ENCODE peak calls at places on chromosomes 12 and 14, in ten cellular contexts. D is Peyer's patch, P is small intestine, Y is lung, A is ovary, O is heart right ventricle, G is tibial nerve, H is aorta, R is pancreas, T is astrocyte. U is an unnamed sample. For H3K4me1, the result is how much of the 10 kb centered on the place peaks cover.

GRCh38 chr12:108602961-108603704 is 5.2 kb upstream of the TMEM119 start:
- DNase-seq in H (no peak), T (no peak), D (no peak), G (no peak), R (no peak), A (no peak), Y (no peak), O (no peak), P (no peak), U (no peak)

GRCh38 chr12:65415826-65416225 is 137.3 kb downstream of the MSRB3 start:
- DNase-seq in D (no peak), A (no peak), Y (no peak), G (no peak), P (peak), R (no peak), O (no peak), H (no peak), T (no peak), U (no peak)

GRCh38 chr12:129911437-129912049 is 7.7 kb upstream of the TMEM132D start:
- DNase-seq in H (no peak), P (peak), R (peak), A (no peak), T (peak), O (peak), Y (no peak), D (no peak), G (no peak), U (no peak)

GRCh38 chr12:62637679-62638078 is 171.1 kb downstream of the MON2 start:
- DNase-seq in T (no peak), R (no peak), H (no peak), G (no peak), D (no peak), A (no peak), Y (no peak), P (no peak), O (no peak), U (no peak)

GRCh38 chr12:116189692-116190091 is 87.8 kb downstream of the MED13L start:
- DNase-seq in A (no peak), R (no peak), T (no peak), H (no peak), P (no peak), G (no peak), D (no peak), Y (no peak), O (no peak), U (no peak)

GRCh38 chr14:71803539-71804260 is 128.5 kb upstream of the RGS6 start:
- DNase-seq in Y (no peak), T (peak), D (no peak), A (no peak), R (no peak), H (no peak), G (no peak), P (no peak), O (no peak), U (no peak)

GRCh38 chr12:120669055-120669828 is 17.7 kb upstream of the MLEC start:
- DNase-seq in R (peak), D (peak), O (no peak), A (peak), Y (no peak), H (peak), G (no peak), T (no peak), P (peak), U (no peak)

GRCh38 chr14:102013669-102014200 is 49.4 kb downstream of the DYNC1H1 start:
- DNase-seq in R (no peak), G (no peak), Y (no peak), H (no peak), P (no peak), T (no peak), D (no peak), O (no peak), A (no peak), U (no peak)

GRCh38 chr12:62468394-62468793 is 1.8 kb downstream of the MON2 start:
- DNase-seq in P (no peak), Y (no peak), O (no peak), T (no peak), R (no peak), H (no peak), G (no peak), A (no peak), D (no peak), U (no peak)

GRCh38 chr14:101031721-101032120 is 128.2 kb upstream of the RTL1 start:
- DNase-seq in T (no peak), A (no peak), O (no peak), D (no peak), H (no peak), R (no peak), P (no peak), Y (no peak), G (no peak), U (no peak)

GRCh38 chr12:77943466-77943865 is 112.8 kb downstream of the NAV3 start:
- DNase-seq in D (no peak), G (no peak), Y (no peak), H (no peak), T (peak), O (no peak), P (no peak), A (no peak), R (no peak), U (no peak)

GRCh38 chr14:103329421-103330347 is 4.4 kb upstream of the EIF5 start:
- DNase-seq in O (no peak), A (no peak), P (peak), D (no peak), R (peak), G (no peak), T (peak), H (peak), Y (peak), U (no peak)

GRCh38 chr14:104664107-104664506 is 25.3 kb upstream of the INF2 start:
- DNase-seq in G (no peak), O (no peak), R (no peak), D (no peak), A (no peak), H (no peak), P (no peak), T (no peak), Y (no peak), U (no peak)

GRCh38 chr14:82067221-82067620 is 533.6 kb upstream of the SEL1L start:
- DNase-seq in T (no peak), P (no peak), R (no peak), D (no peak), H (no peak), A (no peak), Y (no peak), O (no peak), G (no peak), U (no peak)

GRCh38 chr12:211142-211465 is 2.9 kb downstream of the SLC6A12 start:
- DNase-seq in Y (no peak), G (no peak), R (no peak), O (no peak), T (no peak), P (peak), H (no peak), D (no peak), A (no peak), U (no peak)

GRCh38 chr14:70380834-70381233 is 21.4 kb upstream of the COX16 start:
- DNase-seq in P (peak), O (no peak), R (no peak), H (no peak), D (no peak), T (no peak), Y (no peak), G (no peak), A (no peak), U (no peak)

GRCh38 chr12:90543393-90543792 is 411.6 kb downstream of the CCER1 start:
- DNase-seq in D (no peak), Y (no peak), O (no peak), R (no peak), H (no peak), P (no peak), G (no peak), A (no peak), T (peak), U (no peak)

GRCh38 chr12:122190842-122191668 is 8.1 kb downstream of the LRRC43 start:
- DNase-seq in P (peak), H (peak), O (peak), G (no peak), Y (peak), R (peak), T (peak), D (peak), A (no peak), U (peak)

GRCh38 chr12:93109794-93110203 is 180.7 kb upstream of the EEA1 start:
- DNase-seq in O (no peak), R (no peak), G (no peak), P (no peak), A (peak), H (no peak), T (no peak), D (no peak), Y (no peak), U (no peak)

GRCh38 chr14:75800792-75801191 is 139.7 kb downstream of the TTLL5 start:
- DNase-seq in D (no peak), H (no peak), T (no peak), A (no peak), P (no peak), Y (no peak), O (no peak), R (no peak), G (no peak), U (no peak)

GRCh38 chr14:104735830-104736642 is 12.0 kb downstream of the ADSS1 start:
- DNase-seq in G (peak), T (no peak), H (peak), R (no peak), P (no peak), O (peak), A (no peak), Y (peak), D (peak), U (no peak)

GRCh38 chr12:1350934-1351240 is 243.5 kb downstream of the FBXL14 start:
- DNase-seq in D (no peak), T (no peak), H (no peak), R (no peak), P (no peak), G (no peak), O (no peak), A (no peak), Y (no peak), U (no peak)

GRCh38 chr12:5428332-5429221 is 3.3 kb upstream of the NTF3 start:
- DNase-seq in Y (no peak), D (no peak), O (no peak), H (no peak), T (no peak), A (no peak), G (no peak), P (peak), R (no peak), U (no peak)

GRCh38 chr12:29073631-29074239 is 75.3 kb upstream of the FAR2 start:
- DNase-seq in D (no peak), R (no peak), T (peak), A (no peak), P (peak), H (no peak), G (no peak), O (no peak), Y (no peak), U (no peak)

GRCh38 chr12:104896710-104897109 is 61.4 kb downstream of the SLC41A2 start:
- DNase-seq in O (no peak), D (no peak), P (no peak), G (no peak), H (no peak), Y (no peak), T (no peak), A (no peak), R (no peak), U (no peak)

GRCh38 chr12:49985981-49986380 is 13.2 kb downstream of the AQP6 start:
- DNase-seq in G (no peak), R (no peak), T (peak), H (no peak), D (no peak), Y (no peak), O (no peak), A (no peak), P (no peak), U (no peak)

GRCh38 chr12:79848321-79848720 is 86.6 kb downstream of the PPP1R12A start:
- DNase-seq in Y (no peak), O (no peak), H (no peak), T (no peak), P (no peak), A (no peak), G (no peak), R (no peak), D (no peak), U (no peak)

GRCh38 chr12:42744539-42745156 is 155.1 kb upstream of the PRICKLE1 start:
- DNase-seq in H (no peak), Y (no peak), P (no peak), D (no peak), A (no peak), G (no peak), R (no peak), O (no peak), T (peak), U (no peak)

GRCh38 chr12:117900561-117900960 is 68.2 kb downstream of the KSR2 start:
- DNase-seq in G (no peak), P (no peak), A (no peak), R (no peak), H (no peak), D (no peak), T (peak), Y (no peak), O (no peak), U (no peak)

GRCh38 chr12:131860472-131861260 is 32.5 kb downstream of the MMP17 start:
- DNase-seq in D (no peak), Y (peak), T (peak), A (no peak), H (no peak), O (peak), R (peak), P (peak), G (peak), U (no peak)

GRCh38 chr14:97274626-97275025 is 477.4 kb downstream of the VRK1 start:
- DNase-seq in P (no peak), G (no peak), O (no peak), T (no peak), H (no peak), D (no peak), A (no peak), Y (no peak), R (no peak), U (no peak)

GRCh38 chr12:128459067-128459466 is 192.1 kb downstream of the TMEM132C start:
- DNase-seq in T (no peak), P (no peak), A (no peak), D (no peak), H (no peak), R (no peak), G (no peak), Y (no peak), O (no peak), U (no peak)

GRCh38 chr14:23725980-23726746 is 90.0 kb downstream of the DHRS2 start:
- DNase-seq in H (no peak), G (no peak), R (no peak), A (no peak), Y (no peak), D (no peak), O (no peak), P (no peak), T (no peak), U (no peak)

GRCh38 chr14:38366374-38366773 is 110.5 kb upstream of the CLEC14A start:
- DNase-seq in G (no peak), A (no peak), H (no peak), D (no peak), R (no peak), P (no peak), O (no peak), Y (no peak), T (no peak), U (no peak)

GRCh38 chr12:15544589-15544988 is 222.3 kb downstream of the PTPRO start:
- DNase-seq in P (peak), R (no peak), H (no peak), D (no peak), A (no peak), T (no peak), O (no peak), Y (no peak), G (no peak), U (no peak)

GRCh38 chr14:94888108-94888507 is 118.2 kb upstream of the GSC start:
- DNase-seq in O (no peak), T (no peak), D (no peak), G (no peak), R (peak), H (no peak), Y (no peak), A (no peak), P (peak), U (no peak)

GRCh38 chr12:50615534-50616296 is 110.9 kb downstream of the DIP2B start:
- DNase-seq in D (no peak), R (no peak), H (no peak), O (no peak), Y (no peak), T (peak), G (no peak), P (no peak), A (no peak), U (no peak)

DNA sequence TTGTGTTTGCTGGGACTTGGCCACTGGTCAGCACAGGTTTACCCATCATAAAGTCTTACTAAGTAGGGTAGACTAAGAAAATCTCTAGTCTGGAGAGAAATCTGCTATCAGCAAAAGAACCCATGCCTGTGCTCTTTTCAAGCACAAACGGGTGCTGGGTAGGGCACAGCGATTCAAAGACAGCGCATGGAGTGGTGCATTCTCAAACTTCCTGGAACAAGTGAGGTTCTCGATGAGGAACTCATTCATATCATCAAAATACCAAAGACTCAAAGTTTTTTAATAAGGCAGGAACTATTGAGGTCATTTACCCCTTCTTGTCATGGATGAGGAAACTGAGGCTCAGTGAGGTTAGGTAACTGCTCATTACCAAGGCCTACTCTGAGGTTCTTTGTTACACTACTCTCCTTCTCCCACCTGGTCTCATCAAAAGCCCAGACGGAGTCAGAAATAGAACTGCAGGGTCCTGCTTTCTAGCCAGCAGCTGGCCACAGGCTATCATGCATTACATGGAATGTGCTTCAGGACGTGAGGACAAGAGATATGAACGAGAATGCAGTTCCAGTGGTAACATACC is 390.3 kb downstream of the ZFP36L1 start:
- DNase-seq in O (no peak), P (no peak), G (no peak), R (no peak), H (no peak), D (no peak), T (no peak), A (no peak), Y (no peak), U (no peak)
- H3K4me1 ChIP-seq in O (half or more), P (under half), G (under half), R (under half), H (under half), D (under half), T (under half), A (under half), Y (under half), U (under half)

DNA sequence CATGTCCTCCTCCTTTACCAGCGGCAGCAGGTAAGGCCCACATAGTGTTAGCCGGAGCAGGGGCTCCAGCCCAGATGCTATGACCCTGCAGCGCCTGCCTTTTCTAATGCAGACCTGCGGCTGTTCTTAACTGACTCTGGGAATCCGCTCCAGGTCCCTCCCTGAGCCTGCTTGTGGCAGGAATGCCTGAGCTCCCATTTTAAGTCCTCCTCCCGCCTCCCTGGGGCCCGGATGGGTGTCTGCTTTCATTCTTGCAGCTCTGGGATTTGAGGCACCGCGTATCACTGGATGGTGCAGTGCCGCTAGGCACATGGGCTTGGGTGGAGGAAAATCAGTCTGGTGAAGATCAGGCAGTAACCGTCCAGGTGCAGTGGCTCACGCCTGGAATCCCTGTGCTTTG is 7.6 kb downstream of the TSPAN9 start:
- DNase-seq in D (no peak), Y (no peak), T (no peak), G (no peak), P (no peak), R (no peak), H (no peak), O (peak), A (no peak), U (no peak)
- H3K4me1 ChIP-seq in D (under half), Y (under half), T (under half), G (under half), P (under half), R (under half), H (under half), O (half or more), A (under half), U (under half)

DNA sequence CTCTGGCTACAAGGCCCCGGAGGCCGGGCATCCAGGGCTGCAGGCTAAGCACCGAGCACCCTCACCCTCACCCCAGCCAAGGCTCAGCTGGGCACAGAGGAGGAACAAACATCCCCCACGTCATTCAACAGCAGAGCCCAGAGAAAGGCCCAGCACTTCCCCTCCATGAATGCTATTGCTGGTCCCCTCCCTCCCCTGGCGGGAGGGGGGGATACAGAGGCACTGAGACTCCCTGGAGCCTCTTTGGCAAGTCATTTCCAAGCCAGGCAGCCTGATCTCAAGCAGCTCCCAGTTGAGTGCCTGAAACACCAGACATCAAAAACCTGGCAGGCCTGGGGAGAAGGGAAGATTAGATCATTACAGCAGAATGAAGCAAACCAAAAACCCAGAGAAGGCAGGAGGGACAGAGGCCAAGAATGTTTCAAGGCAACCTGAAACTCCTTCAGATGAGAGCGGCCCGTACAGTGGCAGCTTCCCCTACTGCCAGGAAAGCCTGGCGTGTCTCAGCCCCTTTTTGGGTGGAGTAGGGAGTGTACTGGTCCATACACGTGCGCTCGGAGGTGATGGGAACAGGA is 92.1 kb downstream of the LRRC74A start:
- DNase-seq in H (peak), A (peak), G (peak), P (no peak), D (no peak), O (peak), Y (peak), R (peak), T (peak), U (no peak)
- H3K4me1 ChIP-seq in H (under half), A (under half), G (half or more), P (under half), D (under half), O (half or more), Y (under half), R (under half), T (half or more), U (under half)

GRCh38 chr12:57235012-57235727 is 5.7 kb downstream of the SHMT2 start:
- DNase-seq in P (no peak), A (no peak), Y (no peak), H (peak), O (peak), D (no peak), R (peak), G (no peak), T (no peak), U (no peak)
- H3K4me1 ChIP-seq in P (under half), A (under half), Y (under half), H (under half), O (half or more), D (under half), R (under half), G (under half), T (under half), U (under half)

GRCh38 chr12:95054206-95054605 is 19.2 kb downstream of the NR2C1 start:
- DNase-seq in O (no peak), P (no peak), R (no peak), H (no peak), D (no peak), G (no peak), Y (no peak), A (no peak), T (no peak), U (no peak)

GRCh38 chr12:95060951-95061350 is 12.5 kb downstream of the NR2C1 start:
- DNase-seq in P (no peak), O (no peak), D (no peak), T (no peak), H (no peak), A (no peak), Y (no peak), G (no peak), R (no peak), U (no peak)

GRCh38 chr12:95057431-95057830 is 16.0 kb downstream of the NR2C1 start:
- DNase-seq in G (no peak), P (no peak), A (no peak), T (peak), Y (no peak), H (no peak), R (no peak), O (no peak), D (no peak), U (no peak)

DNA sequence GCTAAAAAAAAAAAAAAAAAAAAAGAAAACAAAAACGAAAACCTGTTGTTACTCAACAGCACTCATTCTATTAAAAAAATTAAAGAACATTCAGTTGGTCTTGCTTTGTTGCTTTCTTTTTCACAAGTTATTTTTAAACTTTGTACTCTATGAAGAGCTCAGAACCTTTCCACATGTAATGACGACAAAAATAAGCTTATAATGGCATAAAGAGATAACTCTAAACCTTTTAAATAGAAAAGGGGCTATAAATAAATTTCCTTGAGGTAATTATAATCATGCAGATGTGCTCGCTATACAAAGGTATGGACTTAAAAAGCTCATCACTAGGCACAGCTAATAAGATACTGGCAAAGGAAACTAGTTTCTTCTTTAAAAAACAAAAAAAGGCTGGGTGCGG is 13.4 kb downstream of the NR2C1 start:
- DNase-seq in P (no peak), A (no peak), Y (no peak), D (no peak), R (no peak), O (no peak), T (no peak), G (no peak), H (no peak), U (no peak)
- H3K4me1 ChIP-seq in P (under half), A (under half), Y (under half), D (under half), R (under half), O (under half), T (under half), G (under half), H (under half), U (under half)

U was measured in effector memory CD4-positive, alpha-beta T cell.